ENCODE peak calls at places on chromosomes 12 and 14, in nine cellular contexts. H is upper lobe of left lung, Y is Peyer's patch, J is transverse colon, M is ovary, F is GM12891, S is testis, I is A549, Z is adrenal gland. B is an unnamed sample.

GRCh38 chr14:79670811-79671210 is 540.5 kb downstream of the DIO2 start:
- DNase-seq in Y (no peak), M (no peak), I (no peak), H (no peak), S (no peak), F (no peak), J (no peak), Z (no peak), B (no peak)

GRCh38 chr12:65778268-65779090 is 45.8 kb upstream of the HMGA2 start:
- DNase-seq in M (no peak), F (no peak), H (no peak), Z (no peak), S (no peak), J (no peak), I (peak; percentile 9), Y (no peak), B (no peak)

GRCh38 chr12:64635356-64635998 is 25.2 kb downstream of the RASSF3 start:
- DNase-seq in Z (no peak), H (no peak), Y (no peak), M (no peak), S (no peak), F (no peak), I (no peak), J (no peak), B (no peak)

GRCh38 chr12:90977224-90977623 is 22.2 kb upstream of the CCER1 start:
- DNase-seq in S (no peak), Z (no peak), I (no peak), Y (no peak), H (no peak), J (no peak), M (no peak), F (no peak), B (no peak)

GRCh38 chr14:21093018-21093417 is 5.4 kb downstream of the ZNF219 start:
- DNase-seq in F (no peak), Z (no peak), H (no peak), S (no peak), M (no peak), J (no peak), I (no peak), Y (no peak), B (peak; percentile 58)

GRCh38 chr12:82688035-82688501 is 1.4 kb downstream of the TMTC2 start:
- DNase-seq in Z (no peak), S (no peak), F (no peak), I (peak; percentile 20), M (no peak), Y (no peak), J (no peak), H (no peak), B (no peak)

GRCh38 chr12:16034136-16034817 is 123.1 kb downstream of the DERA start:
- DNase-seq in M (no peak), S (no peak), Y (no peak), H (no peak), Z (no peak), I (no peak), J (no peak), F (no peak), B (no peak)

GRCh38 chr14:79704406-79704805 is 506.9 kb downstream of the DIO2 start:
- DNase-seq in F (no peak), J (no peak), S (no peak), I (no peak), M (no peak), Z (no peak), Y (no peak), H (no peak), B (no peak)

DNA sequence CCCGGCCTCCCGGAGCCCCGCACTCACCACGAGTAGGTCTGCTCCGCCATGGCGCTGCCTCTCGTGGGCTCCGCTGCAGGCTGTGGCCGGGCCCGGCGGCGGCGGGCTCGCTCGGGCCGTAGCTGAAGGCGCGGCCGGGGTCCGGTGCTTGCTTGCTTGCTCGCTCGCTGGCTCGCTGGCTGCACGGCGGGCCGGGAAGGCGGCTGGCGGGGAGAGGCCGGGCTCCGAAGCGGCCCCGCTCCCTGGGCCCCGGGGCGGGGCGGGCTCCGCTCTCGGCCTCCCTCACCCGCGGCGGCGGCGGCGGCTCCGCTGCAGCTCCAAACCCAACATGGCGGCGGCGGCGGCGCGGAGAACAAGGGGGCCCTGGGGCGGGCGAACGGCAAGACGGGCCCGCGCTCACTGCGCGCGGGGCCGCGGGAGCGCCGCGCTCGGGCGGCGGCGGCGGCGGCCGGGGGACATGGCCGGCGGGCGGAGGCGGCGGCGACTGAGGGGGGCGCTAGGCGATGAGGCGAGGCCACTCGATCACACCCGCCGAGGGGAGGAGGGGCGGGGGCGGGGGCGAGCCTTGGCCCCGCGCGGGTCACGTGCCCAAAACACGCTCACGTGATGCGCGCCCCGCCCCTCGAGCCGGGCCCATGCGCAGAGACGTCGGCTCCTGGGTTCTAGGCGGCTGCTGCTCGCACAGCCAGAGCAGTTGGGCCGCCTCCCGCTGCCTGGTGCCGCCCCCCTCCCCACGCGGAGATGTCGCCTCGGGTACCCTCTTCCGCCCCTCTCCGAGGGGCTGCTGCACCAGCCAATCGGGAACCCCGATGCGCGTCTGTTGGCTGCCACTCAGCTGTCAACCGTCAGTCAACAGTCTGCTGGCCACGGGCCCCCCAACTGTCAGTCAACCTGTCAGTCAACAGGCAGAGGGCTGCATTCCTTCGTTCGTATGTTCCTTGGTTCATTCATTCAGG is at the start of gene SPPL3:
- DNase-seq in S (peak; percentile 94), F (peak; percentile 91), Y (peak; percentile 97), H (peak; percentile 92), I (peak; percentile 89), M (peak; percentile 94), J (peak; percentile 95), Z (peak; percentile 90), B (peak; percentile 96)
- TF ChIP-seq POLR2A in S (peak; percentile 10), F (no peak), Y (peak; percentile 52), H (peak; percentile 78), I (peak; percentile 57), M (peak; percentile 52), J (peak; percentile 32), Z (peak; percentile 67), B (peak; percentile 62)

GRCh38 chr12:92142251-92142896 is 3.3 kb downstream of the BTG1 start:
- DNase-seq in Y (no peak), I (no peak), Z (no peak), M (no peak), F (no peak), S (no peak), H (no peak), J (no peak), B (no peak)

GRCh38 chr12:92140919-92141536 is 4.6 kb downstream of the BTG1 start:
- DNase-seq in H (no peak), J (no peak), I (no peak), F (no peak), Z (no peak), S (no peak), M (no peak), Y (no peak), B (no peak)

GRCh38 chr12:92139634-92140555 is 5.8 kb downstream of the BTG1 start:
- DNase-seq in F (no peak), S (no peak), M (no peak), H (no peak), Y (no peak), J (no peak), Z (no peak), I (no peak), B (no peak)

GRCh38 chr12:92143280-92143679 is 2.4 kb downstream of the BTG1 start:
- DNase-seq in S (no peak), J (no peak), H (no peak), Z (no peak), M (no peak), I (no peak), F (no peak), Y (no peak), B (no peak)

DNA sequence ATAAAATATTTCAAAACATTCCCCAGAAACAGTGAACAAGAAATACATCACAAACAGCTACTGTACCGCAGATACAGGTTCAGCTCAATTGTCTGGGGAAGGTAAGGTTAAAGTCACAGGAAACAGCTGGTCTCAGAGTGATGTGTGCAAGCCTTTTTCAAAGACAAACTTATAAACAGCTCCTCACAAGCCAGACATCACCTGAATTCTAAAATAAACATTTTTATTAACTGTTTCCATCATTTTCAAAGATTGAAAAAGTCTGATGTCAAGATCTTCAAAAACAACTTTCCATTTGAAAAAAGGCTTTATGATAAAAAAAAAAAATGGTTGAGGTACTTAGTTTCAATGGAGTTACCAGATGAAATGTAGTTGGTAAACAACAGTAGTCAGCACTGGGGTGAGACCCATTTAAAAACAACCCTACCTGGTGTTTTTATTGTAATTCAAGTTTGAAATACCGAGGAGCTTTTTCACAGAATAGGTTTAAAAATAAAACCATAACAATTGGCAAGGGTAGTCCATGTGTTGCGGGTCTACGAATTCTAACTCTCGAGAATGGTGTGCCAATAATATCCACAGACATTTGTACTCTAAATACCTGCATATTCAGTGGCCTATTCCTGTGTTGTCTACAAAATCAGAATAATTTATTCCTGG is 3.9 kb downstream of the BTG1 start:
- DNase-seq in F (no peak), I (no peak), J (no peak), H (no peak), Y (no peak), Z (no peak), M (no peak), S (no peak), B (no peak)
- TF ChIP-seq POLR2A in F (peak; percentile 66), I (no peak), J (peak; percentile 16), H (peak; percentile 21), Y (no peak), Z (no peak), M (no peak), S (no peak), B (no peak)

GRCh38 chr14:22764382-22764781 is 2.1 kb upstream of the OXA1L start:
- DNase-seq in I (no peak), S (no peak), H (no peak), M (no peak), F (no peak), Y (no peak), Z (no peak), J (no peak), B (no peak)

GRCh38 chr14:22769369-22769768 is 2.9 kb downstream of the OXA1L start:
- DNase-seq in J (no peak), M (no peak), H (no peak), S (no peak), Z (no peak), I (no peak), F (no peak), Y (no peak), B (no peak)

GRCh38 chr14:22767323-22767589 is 768 bp downstream of the OXA1L start:
- DNase-seq in S (no peak), Y (no peak), Z (no peak), F (no peak), M (no peak), H (no peak), J (no peak), I (no peak), B (no peak)

GRCh38 chr14:22768947-22769346 is 2.5 kb downstream of the OXA1L start:
- DNase-seq in M (no peak), S (no peak), Y (no peak), H (no peak), J (no peak), I (no peak), Z (no peak), F (no peak), B (no peak)

DNA sequence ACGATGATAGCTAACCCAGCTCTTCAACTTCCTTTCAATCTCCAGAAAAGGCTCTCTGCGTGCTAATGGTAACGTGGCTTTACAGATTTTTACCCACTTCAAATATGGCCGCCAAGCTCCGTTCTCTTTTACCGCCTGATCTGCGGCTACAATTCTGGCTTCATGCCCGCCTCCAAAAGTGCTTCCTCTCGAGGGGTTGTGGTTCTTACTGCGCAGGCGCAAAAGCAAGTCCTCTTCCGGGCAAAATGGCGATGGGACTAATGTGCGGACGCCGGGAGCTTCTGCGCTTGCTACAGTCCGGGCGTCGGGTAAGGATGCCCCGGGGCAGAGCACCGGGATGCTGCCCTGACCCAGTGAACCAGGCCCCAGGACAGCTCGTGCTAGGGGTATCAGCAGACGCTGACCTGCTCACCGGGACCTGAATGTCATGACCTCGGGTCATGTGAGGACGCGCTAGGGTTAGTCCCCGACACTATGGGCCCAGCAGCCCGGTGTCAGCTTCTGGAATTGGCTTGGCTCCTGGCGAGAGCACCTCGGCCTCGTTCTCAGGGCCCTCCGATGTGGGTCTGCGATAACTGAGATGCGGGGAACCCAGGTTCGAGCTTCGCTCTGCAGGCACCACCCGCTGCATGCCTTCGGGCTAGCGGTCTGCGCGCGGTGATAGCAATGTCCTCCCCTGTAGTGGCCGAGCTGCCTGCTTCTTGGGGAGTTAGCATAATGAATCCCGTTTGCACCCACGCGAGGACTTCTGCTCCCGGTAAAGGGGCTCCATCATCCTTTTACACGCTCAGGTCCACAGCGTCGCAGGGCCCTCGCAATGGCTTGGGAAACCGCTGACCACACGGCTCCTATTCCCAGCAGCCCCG is at the start of gene OXA1L:
- DNase-seq in M (peak; percentile 99), J (peak; percentile 98), S (peak; percentile 98), F (peak; percentile 66), I (peak; percentile 97), Z (peak; percentile 98), Y (peak; percentile 99), H (peak; percentile 96), B (peak; percentile 99)
- TF ChIP-seq POLR2A in M (peak; percentile 41), J (peak; percentile 70), S (no peak), F (peak; percentile 94), I (peak; percentile 85), Z (peak; percentile 59), Y (peak; percentile 49), H (peak; percentile 83), B (peak; percentile 65)

GRCh38 chr12:121577443-121578180 is 3.2 kb downstream of the KDM2B start:
- DNase-seq in Z (no peak), M (peak; percentile 38), F (no peak), H (no peak), S (peak; percentile 59), I (no peak), J (no peak), Y (no peak), B (no peak)

GRCh38 chr12:121579981-121580868 is 598 bp downstream of the KDM2B start:
- DNase-seq in I (peak; percentile 67), J (peak; percentile 84), S (peak; percentile 89), F (peak; percentile 49), Y (peak; percentile 93), Z (peak; percentile 71), M (peak; percentile 76), H (peak; percentile 73), B (peak; percentile 74)

GRCh38 chr12:121580959-121581680 is at the start of gene KDM2B:
- DNase-seq in F (no peak), Z (peak; percentile 52), M (peak; percentile 39), I (no peak), Y (peak; percentile 53), S (peak; percentile 77), J (peak; percentile 24), H (peak; percentile 57), B (peak; percentile 31)

GRCh38 chr12:121578230-121579189 is 2.3 kb downstream of the KDM2B start:
- DNase-seq in Y (peak; percentile 70), J (peak; percentile 19), F (no peak), S (no peak), M (peak; percentile 66), Z (peak; percentile 27), I (no peak), H (no peak), B (peak; percentile 23)

GRCh38 chr12:121579190-121579791 is 1.5 kb downstream of the KDM2B start:
- DNase-seq in H (peak; percentile 60), I (no peak), J (peak; percentile 54), Z (peak; percentile 36), F (peak; percentile 52), S (peak; percentile 51), M (peak; percentile 43), Y (peak; percentile 77), B (peak; percentile 56)
- TF ChIP-seq POLR2A in H (no peak), I (peak; percentile 13), J (no peak), Z (no peak), F (no peak), S (no peak), M (no peak), Y (no peak), B (no peak)